ENCODE peak calls at places on chromosomes 3 and 15, in seven cellular contexts. V is psoas muscle, Q is epithelial cell of esophagus, P is sciatic nerve, I is iPS-NIHi11, J is HuH-7, H is mesothelial cell of epicardium. R is an unnamed sample.
A peak's percentile ranks its signal among the peaks of the same experiment; 100 is the strongest.

GRCh38 chr15:99006146-99006545 is 1.4 kb downstream of the PGPEP1L start:
- DNase-seq in J (no peak), H (no peak), V (no peak), P (no peak), I (no peak), Q (no peak), R (no peak)

GRCh38 chr15:71444032-71444810 is 328.9 kb downstream of the THSD4 start:
- DNase-seq in I (no peak), P (no peak), H (no peak), J (no peak), Q (peak; percentile 39), V (no peak), R (no peak)

GRCh38 chr3:197599089-197599765 is 43.5 kb upstream of the BDH1 start:
- DNase-seq in Q (peak; percentile 85), J (peak; percentile 82), P (peak; percentile 86), H (peak; percentile 40), I (peak; percentile 92), V (peak; percentile 78), R (peak; percentile 91)

GRCh38 chr15:63556246-63556645 is 40.9 kb upstream of the FBXL22 start:
- DNase-seq in V (no peak), Q (no peak), J (no peak), I (no peak), H (no peak), P (no peak), R (no peak)

GRCh38 chr3:175338775-175339535 is 479.8 kb downstream of the NAALADL2 start:
- DNase-seq in J (no peak), Q (peak; percentile 79), H (no peak), I (no peak), V (peak; percentile 39), P (no peak), R (peak; percentile 37)

GRCh38 chr15:98953000-98953776 is 54.4 kb downstream of the PGPEP1L start:
- DNase-seq in I (no peak), J (no peak), V (no peak), P (no peak), H (no peak), Q (no peak), R (no peak)

GRCh38 chr3:71397046-71397445 is 186.5 kb downstream of the FOXP1 start:
- DNase-seq in P (no peak), Q (peak; percentile 46), H (no peak), J (no peak), V (no peak), I (peak; percentile 44), R (no peak)

GRCh38 chr15:66095871-66096710 is 157.5 kb downstream of the MEGF11 start:
- DNase-seq in V (no peak), J (no peak), Q (no peak), H (no peak), I (no peak), P (peak; percentile 18), R (no peak)

GRCh38 chr3:155853214-155854146 is 747 bp downstream of the SLC33A1 start:
- DNase-seq in P (peak; percentile 73), Q (peak; percentile 28), I (peak; percentile 21), H (no peak), V (no peak), J (peak; percentile 15), R (peak; percentile 33)

GRCh38 chr15:60721232-60721576 is 242.3 kb upstream of the ICE2 start:
- DNase-seq in J (no peak), Q (no peak), I (no peak), P (no peak), H (no peak), V (no peak), R (no peak)

GRCh38 chr3:182258538-182259177 is 534.6 kb upstream of the ATP11B start:
- DNase-seq in P (no peak), V (no peak), J (no peak), I (peak; percentile 40), H (no peak), Q (peak; percentile 67), R (peak; percentile 69)

GRCh38 chr3:197749315-197749600 is 425 bp upstream of the FYTTD1 start:
- DNase-seq in I (peak; percentile 71), J (peak; percentile 73), H (no peak), Q (peak; percentile 55), V (no peak), P (no peak), R (peak; percentile 79)

GRCh38 chr3:122890077-122890484 is 95.2 kb downstream of the SLC49A4 start:
- DNase-seq in Q (peak; percentile 97), P (peak; percentile 87), H (no peak), V (peak; percentile 82), I (peak; percentile 76), J (no peak), R (no peak)

GRCh38 chr15:94119923-94120775 is 111.2 kb upstream of the MCTP2 start:
- DNase-seq in P (peak; percentile 77), V (no peak), Q (peak; percentile 91), I (peak; percentile 67), H (peak; percentile 33), J (peak; percentile 52), R (peak; percentile 40)

GRCh38 chr15:66838671-66839239 is 136.7 kb downstream of the SMAD6 start:
- DNase-seq in V (no peak), H (no peak), P (no peak), I (peak; percentile 45), Q (peak; percentile 38), J (peak; percentile 87), R (no peak)

GRCh38 chr15:62850791-62851291 is 191.7 kb upstream of the TPM1 start:
- DNase-seq in V (no peak), H (no peak), I (peak; percentile 42), P (no peak), Q (peak; percentile 57), J (no peak), R (no peak)

GRCh38 chr3:16412192-16412808 is 101.2 kb downstream of the RFTN1 start:
- DNase-seq in V (no peak), P (no peak), J (no peak), I (no peak), H (no peak), Q (no peak), R (no peak)

R was measured in T47D.